ENCODE peak calls at places on chromosome 6, in six cellular contexts. S, X, T, C, G and F are unnamed samples.
A peak's percentile ranks its signal among the peaks of the same experiment; 100 is the strongest.

GRCh38 chr6:340991-341827 is 48.9 kb downstream of the DUSP22 start:
- DNase-seq in G (peak; percentile 85), C (peak; percentile 84), T (no peak), S (no peak), X (no peak), F (no peak)

GRCh38 chr6:73134588-73134987 is 90.7 kb downstream of the KHDC1L start:
- DNase-seq in C (no peak), T (peak; percentile 16), X (peak; percentile 23), S (no peak), G (no peak), F (no peak)

GRCh38 chr6:54085526-54085925 is 25.7 kb upstream of the MLIP start:
- DNase-seq in X (no peak), C (no peak), G (no peak), S (no peak), T (peak; percentile 7), F (no peak)

GRCh38 chr6:22551280-22551679 is 18.1 kb upstream of the HDGFL1 start:
- DNase-seq in C (no peak), S (no peak), X (no peak), G (no peak), T (peak; percentile 7), F (no peak)

GRCh38 chr6:157879034-157879872 is 56.2 kb downstream of the SNX9 start:
- DNase-seq in X (no peak), T (no peak), C (peak; percentile 35), G (peak; percentile 46), S (no peak), F (no peak)

GRCh38 chr6:56571605-56572004 is 71.1 kb downstream of the DST start:
- DNase-seq in S (no peak), C (no peak), G (no peak), T (no peak), X (no peak), F (no peak)

GRCh38 chr6:41077536-41077935 is 4.8 kb downstream of the NFYA start:
- DNase-seq in C (no peak), G (no peak), X (no peak), T (no peak), S (no peak), F (no peak)

GRCh38 chr6:78845567-78845966 is 21.8 kb upstream of the IRAK1BP1 start:
- DNase-seq in T (no peak), G (no peak), C (no peak), S (no peak), X (no peak), F (no peak)

GRCh38 chr6:47698342-47698787 is at the start of gene ADGRF4:
- DNase-seq in X (no peak), C (no peak), S (no peak), G (no peak), T (peak; percentile 74), F (no peak)

GRCh38 chr6:125444234-125444949 is 142.6 kb upstream of the HDDC2 start:
- DNase-seq in S (no peak), X (no peak), T (no peak), G (no peak), C (no peak), F (no peak)

GRCh38 chr6:130178692-130179091 is 44.1 kb downstream of the SAMD3 start:
- DNase-seq in G (no peak), C (no peak), T (peak; percentile 94), X (no peak), S (no peak), F (no peak)

GRCh38 chr6:14476793-14477531 is 359.4 kb downstream of the CD83 start:
- DNase-seq in T (peak; percentile 97), C (no peak), S (no peak), G (no peak), X (no peak), F (no peak)

GRCh38 chr6:170284126-170284773 is 6.6 kb downstream of the DLL1 start:
- DNase-seq in G (no peak), S (no peak), X (no peak), T (no peak), C (no peak), F (no peak)

GRCh38 chr6:55445648-55446204 is 118.5 kb downstream of the GFRAL start:
- DNase-seq in X (peak; percentile 19), T (peak; percentile 69), C (peak; percentile 4), G (no peak), S (no peak), F (no peak)

GRCh38 chr6:56222509-56222908 is 24.9 kb downstream of the COL21A1 start:
- DNase-seq in T (peak; percentile 97), S (no peak), X (no peak), C (no peak), G (no peak), F (no peak)

GRCh38 chr6:31763617-31763940 is 1.1 kb downstream of the SAPCD1 start:
- DNase-seq in G (no peak), X (no peak), C (no peak), T (peak; percentile 76), S (no peak), F (no peak)

GRCh38 chr6:111490067-111490466 is 7.0 kb upstream of the REV3L start:
- DNase-seq in G (no peak), C (no peak), S (no peak), T (no peak), X (no peak), F (no peak)

GRCh38 chr6:124057448-124057847 is 253.8 kb downstream of the NKAIN2 start:
- DNase-seq in X (no peak), G (no peak), S (no peak), T (no peak), C (no peak), F (no peak)

GRCh38 chr6:156167289-156168076 is 609.7 kb upstream of the ARID1B start:
- DNase-seq in S (no peak), C (no peak), G (no peak), X (no peak), T (peak; percentile 59), F (no peak)

GRCh38 chr6:31403283-31403989 is at the start of gene MICA:
- DNase-seq in T (peak; percentile 79), G (peak; percentile 94), S (peak; percentile 39), C (peak; percentile 92), X (peak; percentile 73), F (peak; percentile 82)

GRCh38 chr6:151058021-151058733 is 181.6 kb upstream of the AKAP12 start:
- DNase-seq in G (no peak), S (no peak), T (no peak), C (no peak), X (no peak), F (no peak)

GRCh38 chr6:14031516-14031915 is 86.1 kb upstream of the CD83 start:
- DNase-seq in X (no peak), G (no peak), S (no peak), C (no peak), T (peak; percentile 40), F (no peak)

GRCh38 chr6:139765825-139766285 is 391.4 kb upstream of the CITED2 start:
- DNase-seq in S (no peak), X (no peak), G (no peak), C (no peak), T (peak; percentile 34), F (no peak)

GRCh38 chr6:32950449-32950848 is 2.4 kb downstream of the HLA-DMA start:
- DNase-seq in G (no peak), X (no peak), S (no peak), T (no peak), C (no peak), F (no peak)

GRCh38 chr6:55046869-55047422 is 127.4 kb upstream of the HCRTR2 start:
- DNase-seq in G (no peak), T (no peak), S (no peak), X (no peak), C (no peak), F (no peak)

GRCh38 chr6:121971886-121972285 is 427.6 kb upstream of the HSF2 start:
- DNase-seq in S (no peak), C (no peak), T (peak; percentile 66), X (no peak), G (no peak), F (no peak)

GRCh38 chr6:129989396-129989795 is 29.0 kb upstream of the L3MBTL3 start:
- DNase-seq in G (no peak), C (no peak), X (no peak), S (no peak), T (no peak), F (no peak)

DNA sequence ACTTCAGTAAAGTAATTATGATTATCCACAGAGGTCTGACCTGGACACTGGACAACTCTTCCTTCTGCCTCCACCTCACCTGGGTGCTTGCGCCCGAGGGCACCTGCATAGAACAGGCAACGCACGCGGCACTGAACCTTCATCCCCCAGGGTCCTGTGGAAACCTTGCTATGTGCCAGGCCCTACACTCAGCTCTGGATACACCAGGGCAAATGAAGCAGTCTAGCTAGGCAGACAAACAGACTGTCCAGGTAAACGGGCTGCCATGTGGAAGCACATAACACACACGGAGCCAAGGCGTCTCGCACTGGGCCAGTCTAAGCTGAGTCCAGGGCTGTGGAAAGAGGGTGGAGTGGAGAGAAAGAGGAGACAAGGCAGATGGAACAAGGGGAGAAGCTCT is 109.3 kb upstream of the AFDN start:
- DNase-seq in S (no peak), X (no peak), C (no peak), T (no peak), G (no peak), F (no peak)
- TF ChIP-seq CTCF in S (no peak), X (no peak), C (no peak), T (no peak), G (no peak), F (no peak)

DNA sequence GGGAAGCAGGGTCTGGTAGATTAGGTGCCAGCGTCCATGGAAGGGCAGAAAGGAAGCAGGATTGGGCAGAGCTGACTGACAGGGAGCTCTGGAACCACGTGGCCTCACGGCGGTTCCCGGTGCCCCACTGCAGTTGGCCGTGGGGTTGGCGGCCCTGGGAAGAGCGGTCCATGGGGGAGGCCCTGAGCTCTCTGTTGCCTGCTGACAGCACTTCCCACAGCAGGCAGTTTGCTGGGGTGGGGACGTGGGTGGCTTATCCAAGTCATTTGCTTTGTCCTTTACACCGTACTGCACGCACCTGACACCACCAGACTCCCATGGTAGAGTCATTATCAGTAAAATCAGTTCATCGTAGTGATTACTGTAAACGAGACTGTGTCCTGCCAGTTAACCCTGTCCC is 56.1 kb downstream of the RPP40 start:
- DNase-seq in S (no peak), C (no peak), G (no peak), X (no peak), T (no peak), F (peak; percentile 37)
- TF ChIP-seq CTCF in S (no peak), C (no peak), G (no peak), X (no peak), T (no peak), F (no peak)

DNA sequence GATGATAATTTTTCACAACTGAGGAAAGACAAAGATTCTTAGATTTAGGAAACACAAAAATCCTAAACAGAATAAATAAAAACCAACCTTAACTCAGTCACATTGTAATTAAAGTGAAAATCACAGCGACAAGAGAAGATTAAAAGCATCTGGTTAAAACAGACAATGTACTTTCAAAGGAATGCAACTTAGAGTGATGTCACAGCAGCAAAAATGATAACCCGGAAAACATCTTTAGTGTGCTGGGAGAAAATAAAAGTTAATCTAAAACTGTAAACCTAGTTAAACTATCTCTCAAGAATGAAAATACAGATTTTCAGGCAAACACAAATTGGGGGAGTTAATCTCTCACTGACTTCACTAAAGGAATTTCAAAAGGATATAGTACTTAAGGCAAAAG is 76.8 kb upstream of the OGFRL1 start:
- DNase-seq in C (no peak), S (no peak), T (no peak), X (no peak), G (no peak), F (no peak)
- TF ChIP-seq CTCF in C (no peak), S (no peak), T (no peak), X (no peak), G (no peak), F (no peak)

DNA sequence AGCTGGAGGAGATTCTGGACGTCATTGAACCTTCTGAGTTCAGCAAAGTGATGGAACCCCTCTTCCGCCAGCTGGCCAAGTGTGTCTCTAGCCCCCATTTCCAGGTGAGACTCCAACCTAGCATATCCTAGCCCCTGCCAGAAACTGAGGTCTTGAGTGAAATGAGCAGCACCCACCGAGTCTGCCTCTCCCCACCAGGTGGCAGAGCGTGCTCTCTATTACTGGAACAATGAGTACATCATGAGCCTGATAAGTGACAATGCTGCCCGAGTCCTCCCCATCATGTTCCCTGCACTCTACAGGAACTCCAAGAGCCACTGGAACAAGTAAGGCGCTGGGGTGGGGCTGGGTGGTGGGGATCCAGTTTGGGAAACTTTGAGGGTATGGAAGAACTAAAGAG is 4.6 kb downstream of the MEA1 start:
- DNase-seq in C (peak; percentile 32), G (peak; percentile 55), X (peak; percentile 74), S (no peak), T (peak; percentile 31), F (no peak)
- TF ChIP-seq CTCF in C (peak; percentile 46), G (peak; percentile 20), X (peak; percentile 88), S (peak; percentile 43), T (peak; percentile 46), F (peak; percentile 64)